ENCODE peak calls at places on chromosomes 7 and 10, in four cellular contexts. Y is WTC11, D is HepG2, U is GM12878. P is an unnamed sample.

GRCh38 chr10:125086716-125087115 is 73.6 kb downstream of the CTBP2 start:
- DNase-seq in D (no peak), U (no peak), Y (peak), P (no peak)

GRCh38 chr10:71974489-71975011 is 10.4 kb downstream of the CHST3 start:
- DNase-seq in D (no peak), Y (no peak), U (no peak), P (no peak)

GRCh38 chr10:67804395-67804678 is 33.7 kb downstream of the DNAJC12 start:
- DNase-seq in U (no peak), D (peak), Y (no peak), P (no peak)

GRCh38 chr7:117401293-117402002 is 25.8 kb downstream of the ASZ1 start:
- DNase-seq in Y (no peak), D (peak), U (no peak), P (peak)

GRCh38 chr7:1550005-1550845 is 5.8 kb downstream of the TMEM184A start:
- DNase-seq in Y (no peak), D (no peak), U (no peak), P (no peak)

GRCh38 chr7:74599251-74599650 is 58.3 kb upstream of the GTF2I start:
- DNase-seq in U (peak), D (no peak), Y (no peak), P (no peak)

GRCh38 chr7:6571160-6571779 is 6.0 kb upstream of the ZDHHC4 start:
- DNase-seq in D (peak), U (no peak), Y (no peak), P (no peak)

GRCh38 chr10:88877298-88877697 is 2.7 kb upstream of the STAMBPL1 start:
- DNase-seq in U (no peak), D (no peak), Y (no peak), P (no peak)

GRCh38 chr7:129780257-129781127 is 169.0 kb downstream of the NRF1 start:
- DNase-seq in D (peak), U (no peak), Y (peak), P (peak)

GRCh38 chr7:12322287-12322902 is 81.3 kb downstream of the VWDE start:
- DNase-seq in U (no peak), D (peak), Y (no peak), P (no peak)

GRCh38 chr7:134948736-134949135 is 37.6 kb upstream of the AGBL3 start:
- DNase-seq in Y (no peak), U (no peak), D (no peak), P (no peak)

GRCh38 chr10:115947104-115947503 is 325.9 kb downstream of the GFRA1 start:
- DNase-seq in U (no peak), D (no peak), Y (no peak), P (no peak)

GRCh38 chr7:150406565-150407421 is 27.7 kb downstream of the ZNF775 start:
- DNase-seq in Y (no peak), U (peak), D (peak), P (no peak)

GRCh38 chr10:113073549-113074189 is 123.6 kb downstream of the TCF7L2 start:
- DNase-seq in U (no peak), Y (peak), D (peak), P (peak)

GRCh38 chr10:68594405-68594804 is 34.3 kb downstream of the TET1 start:
- DNase-seq in Y (no peak), D (no peak), U (no peak), P (peak)

GRCh38 chr7:7861211-7861633 is 107.4 kb upstream of the GLCCI1 start:
- DNase-seq in D (peak), Y (no peak), U (no peak), P (no peak)

GRCh38 chr10:5776881-5777197 is 36.4 kb downstream of the GDI2 start:
- DNase-seq in Y (no peak), D (no peak), U (no peak), P (no peak)

GRCh38 chr10:9781681-9782080 is 1236.0 kb upstream of the CELF2 start:
- DNase-seq in Y (no peak), U (no peak), D (no peak), P (no peak)

GRCh38 chr10:11337516-11337915 is 273.9 kb downstream of the USP6NL start:
- DNase-seq in D (no peak), Y (no peak), U (no peak), P (no peak)

GRCh38 chr10:98272690-98273453 is 4.9 kb upstream of the LOXL4 start:
- DNase-seq in D (peak), U (no peak), Y (peak), P (no peak)

GRCh38 chr7:44375236-44375699 is 49.9 kb upstream of the CAMK2B start:
- DNase-seq in D (peak), Y (peak), U (no peak), P (peak)

GRCh38 chr10:42707229-42707628 is 68.9 kb upstream of the ZNF33B start:
- DNase-seq in Y (no peak), D (no peak), U (no peak), P (no peak)

GRCh38 chr10:1404236-1404952 is 332.9 kb downstream of the ADARB2 start:
- DNase-seq in D (no peak), Y (no peak), U (no peak), P (no peak)

GRCh38 chr10:53315709-53316108 is 543.1 kb upstream of the MBL2 start:
- DNase-seq in Y (no peak), U (no peak), D (no peak), P (no peak)

GRCh38 chr10:100697070-100697469 is 48.3 kb upstream of the PAX2 start:
- DNase-seq in Y (no peak), D (peak), U (no peak), P (no peak)

GRCh38 chr10:124693396-124693795 is 50.8 kb downstream of the FAM53B start:
- DNase-seq in Y (no peak), U (no peak), D (no peak), P (peak)

GRCh38 chr7:128021361-128021760 is 9.9 kb downstream of the LRRC4 start:
- DNase-seq in Y (no peak), U (no peak), D (no peak), P (no peak)

GRCh38 chr7:3575753-3576531 is 274.9 kb downstream of the SDK1 start:
- DNase-seq in U (no peak), D (peak), Y (no peak), P (no peak)

GRCh38 chr10:132677905-132678298 is 108.0 kb downstream of the NKX6-2 start:
- DNase-seq in D (no peak), Y (no peak), U (no peak), P (no peak)
- TF ChIP-seq NR2C2 in D (no peak), Y (no peak), U (no peak), P (no peak)

GRCh38 chr10:27912241-27912640 is 86.6 kb downstream of the ODAD2 start:
- DNase-seq in U (no peak), Y (no peak), D (no peak), P (no peak)
- TF ChIP-seq NR2C2 in U (no peak), Y (no peak), D (no peak), P (no peak)

DNA sequence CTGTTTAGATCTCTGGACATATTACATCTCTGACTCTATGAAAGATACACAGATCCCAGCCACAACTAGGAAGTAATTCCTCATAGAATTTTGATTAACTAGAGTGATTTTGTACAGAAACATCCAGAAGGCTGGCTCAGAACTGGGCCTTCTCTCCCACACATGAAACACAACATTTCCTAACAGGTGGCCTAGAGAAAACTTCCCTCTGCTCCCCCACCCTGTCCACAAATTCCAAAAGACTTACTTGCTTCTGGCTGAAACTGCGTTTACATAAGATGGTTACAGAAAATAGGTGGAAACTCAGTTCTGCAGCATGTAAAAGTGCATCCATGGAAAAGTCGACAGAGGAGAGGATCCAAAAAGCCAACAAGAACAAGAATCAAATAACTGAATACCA is 132.9 kb downstream of the FZD1 start:
- DNase-seq in U (no peak), D (no peak), Y (no peak), P (no peak)
- TF ChIP-seq NR2C2 in U (no peak), D (no peak), Y (no peak), P (no peak)

GRCh38 chr7:157012113-157012547 is 1.7 kb upstream of the MNX1 start:
- DNase-seq in D (no peak), Y (no peak), U (no peak), P (no peak)
- TF ChIP-seq NR2C2 in D (no peak), Y (no peak), U (no peak), P (no peak)

DNA sequence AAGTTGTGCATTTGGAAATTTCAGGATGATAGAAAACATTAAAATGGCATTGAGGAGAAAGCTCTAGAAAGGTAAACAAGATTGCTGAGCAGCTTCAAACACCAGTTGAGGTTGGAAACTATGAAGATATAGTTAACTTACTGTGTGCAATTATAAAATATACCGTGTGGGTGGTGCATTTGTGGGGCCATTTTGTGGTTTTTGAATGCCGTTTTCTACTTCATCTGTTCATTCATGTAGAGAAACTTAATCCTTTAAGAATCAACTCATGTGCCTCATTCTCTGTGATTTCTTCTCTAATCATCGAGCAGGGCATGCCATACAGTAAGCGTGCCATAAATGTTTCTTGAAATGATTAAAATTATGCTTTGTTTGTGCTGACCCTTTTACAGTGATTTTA is 232.8 kb upstream of the TEX47 start:
- DNase-seq in U (no peak), Y (no peak), D (no peak), P (no peak)
- TF ChIP-seq NR2C2 in U (no peak), Y (no peak), D (no peak), P (no peak)

GRCh38 chr7:57218196-57218716 is 86.0 kb upstream of the ZNF479 start:
- DNase-seq in U (no peak), Y (no peak), D (no peak), P (no peak)
- TF ChIP-seq NR2C2 in U (no peak), Y (no peak), D (no peak), P (no peak)

DNA sequence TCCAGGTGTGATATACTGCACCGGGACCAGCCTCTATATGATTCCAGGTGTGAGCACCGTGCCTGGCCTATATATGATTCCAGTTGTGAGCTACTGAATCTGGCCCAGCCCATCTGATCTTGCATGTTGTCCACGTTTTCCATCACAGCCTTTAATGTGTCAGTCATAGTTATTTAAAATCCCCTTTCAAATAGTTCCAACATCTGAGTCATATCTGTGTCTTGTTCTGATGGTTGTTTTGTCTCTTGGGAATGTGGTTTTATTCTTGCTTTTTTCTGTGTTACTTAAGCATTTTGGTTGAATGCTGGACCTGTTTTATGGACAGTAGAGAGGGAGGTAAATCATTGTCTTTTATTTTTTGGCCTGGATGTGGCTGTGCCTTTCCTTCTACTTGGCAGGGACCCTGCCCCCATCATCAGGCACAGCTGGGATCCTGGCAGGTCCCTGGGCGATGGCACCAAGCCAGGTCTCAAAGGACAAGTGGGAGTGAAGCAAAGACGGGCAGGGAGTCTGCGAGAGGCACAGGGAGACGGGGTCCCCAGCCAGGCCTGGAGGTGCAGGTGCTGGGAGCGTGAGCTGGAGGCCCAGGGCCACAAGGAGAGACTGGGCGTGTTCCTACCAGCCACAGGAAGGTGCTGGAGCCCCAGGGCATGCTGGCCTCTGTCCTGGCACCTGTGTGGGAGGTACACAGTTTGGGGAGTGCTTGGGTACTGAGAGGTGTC is 94.7 kb downstream of the DYNC2I1 start:
- DNase-seq in U (no peak), Y (no peak), D (no peak), P (no peak)
- TF ChIP-seq NR2C2 in U (no peak), Y (no peak), D (no peak), P (no peak)

DNA sequence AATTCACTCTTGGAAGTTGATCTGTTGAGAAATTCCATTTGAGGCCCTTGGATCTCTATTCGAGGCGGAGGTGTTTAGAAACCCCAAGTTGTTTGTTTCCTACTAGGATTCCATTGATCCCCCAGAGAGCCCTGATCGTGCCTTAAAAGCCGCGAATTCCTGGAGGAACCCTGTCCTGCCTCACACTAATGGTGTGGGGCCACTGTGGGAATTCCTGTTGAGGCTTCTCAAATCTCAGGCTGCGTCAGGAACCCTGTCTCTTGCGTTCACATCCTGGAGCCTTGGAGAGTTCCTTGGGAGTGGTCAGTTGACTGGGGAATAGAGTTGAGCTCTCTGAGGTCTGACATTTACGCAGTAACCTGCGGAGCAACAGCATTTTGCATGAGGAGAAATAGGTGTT is 1.2 kb downstream of the CFAP69 start:
- DNase-seq in U (no peak), D (no peak), Y (peak), P (no peak)
- TF ChIP-seq NR2C2 in U (no peak), D (no peak), Y (no peak), P (no peak)

GRCh38 chr10:3551761-3552160 is 233.2 kb downstream of the KLF6 start:
- DNase-seq in Y (no peak), U (no peak), D (peak), P (no peak)

GRCh38 chr10:3548096-3548495 is 236.9 kb downstream of the KLF6 start:
- DNase-seq in U (no peak), Y (no peak), D (no peak), P (no peak)

GRCh38 chr10:3549118-3549517 is 235.9 kb downstream of the KLF6 start:
- DNase-seq in U (no peak), Y (no peak), D (no peak), P (no peak)

GRCh38 chr10:3552281-3552680 is 232.7 kb downstream of the KLF6 start:
- DNase-seq in U (no peak), Y (no peak), D (no peak), P (no peak)

GRCh38 chr10:3548702-3549101 is 236.3 kb downstream of the KLF6 start:
- DNase-seq in Y (no peak), U (no peak), D (no peak), P (peak)
- TF ChIP-seq NR2C2 in Y (no peak), U (no peak), D (no peak), P (no peak)